ENCODE peak calls at places on chromosomes 4 and X, in six cellular contexts. One of them, this sample, is unnamed.

GRCh38 chrX:30039768-30040167 is 175.6 kb upstream of the MAGEB2 start:
- DNase-seq in HCT116: no peak
- DNase-seq in fibroblast of lung: peak
- DNase-seq in GM23248: no peak
- DNase-seq in endothelial cell of umbilical vein: no peak
- DNase-seq in H1: no peak
- DNase-seq in this sample: no peak

GRCh38 chr4:99947608-99948007 is 1.2 kb upstream of the DNAJB14 start:
- DNase-seq in H1: no peak
- DNase-seq in GM23248: peak
- DNase-seq in HCT116: no peak
- DNase-seq in fibroblast of lung: no peak
- DNase-seq in endothelial cell of umbilical vein: no peak
- DNase-seq in this sample: no peak

GRCh38 chrX:3638280-3638873 is 75.1 kb downstream of the PRKX start:
- DNase-seq in H1: no peak
- DNase-seq in HCT116: peak
- DNase-seq in fibroblast of lung: peak
- DNase-seq in GM23248: peak
- DNase-seq in endothelial cell of umbilical vein: peak
- DNase-seq in this sample: peak

GRCh38 chrX:140510306-140510676 is 5.4 kb upstream of the SOX3 start:
- DNase-seq in H1: no peak
- DNase-seq in GM23248: no peak
- DNase-seq in HCT116: no peak
- DNase-seq in fibroblast of lung: no peak
- DNase-seq in endothelial cell of umbilical vein: no peak
- DNase-seq in this sample: no peak

GRCh38 chr4:1408418-1408817 is 2.2 kb upstream of the NKX1-1 start:
- DNase-seq in fibroblast of lung: no peak
- DNase-seq in endothelial cell of umbilical vein: no peak
- DNase-seq in HCT116: no peak
- DNase-seq in H1: no peak
- DNase-seq in GM23248: no peak
- DNase-seq in this sample: no peak

GRCh38 chrX:38095971-38096529 is 89.7 kb downstream of the SYTL5 start:
- DNase-seq in GM23248: peak
- DNase-seq in H1: no peak
- DNase-seq in endothelial cell of umbilical vein: peak
- DNase-seq in fibroblast of lung: peak
- DNase-seq in HCT116: peak
- DNase-seq in this sample: no peak

GRCh38 chr4:189592905-189593304 is 347.8 kb upstream of the FRG1 start:
- DNase-seq in HCT116: no peak
- DNase-seq in endothelial cell of umbilical vein: no peak
- DNase-seq in GM23248: no peak
- DNase-seq in H1: no peak
- DNase-seq in fibroblast of lung: no peak
- DNase-seq in this sample: no peak

GRCh38 chr4:94665500-94666398 is 92.0 kb upstream of the BMPR1B start:
- DNase-seq in fibroblast of lung: no peak
- DNase-seq in GM23248: no peak
- DNase-seq in H1: no peak
- DNase-seq in HCT116: no peak
- DNase-seq in endothelial cell of umbilical vein: no peak
- DNase-seq in this sample: no peak

GRCh38 chr4:23789765-23790164 is 100.1 kb downstream of the PPARGC1A start:
- DNase-seq in HCT116: no peak
- DNase-seq in fibroblast of lung: peak
- DNase-seq in GM23248: peak
- DNase-seq in H1: no peak
- DNase-seq in endothelial cell of umbilical vein: no peak
- DNase-seq in this sample: no peak

GRCh38 chrX:153687121-153688039 is at the start of gene SLC6A8:
- DNase-seq in GM23248: peak
- DNase-seq in HCT116: peak
- DNase-seq in endothelial cell of umbilical vein: peak
- DNase-seq in H1: no peak
- DNase-seq in fibroblast of lung: peak
- DNase-seq in this sample: no peak

GRCh38 chr4:175346381-175346780 is 428.2 kb downstream of the ADAM29 start:
- DNase-seq in endothelial cell of umbilical vein: no peak
- DNase-seq in H1: no peak
- DNase-seq in GM23248: no peak
- DNase-seq in fibroblast of lung: no peak
- DNase-seq in HCT116: no peak
- DNase-seq in this sample: no peak

GRCh38 chrX:67893931-67894330 is 350.1 kb downstream of the AR start:
- DNase-seq in endothelial cell of umbilical vein: no peak
- DNase-seq in fibroblast of lung: peak
- DNase-seq in HCT116: no peak
- DNase-seq in H1: no peak
- DNase-seq in GM23248: peak
- DNase-seq in this sample: no peak

GRCh38 chr4:14115106-14115505 is 487.6 kb upstream of the BOD1L1 start:
- DNase-seq in GM23248: no peak
- DNase-seq in fibroblast of lung: no peak
- DNase-seq in HCT116: no peak
- DNase-seq in H1: peak
- DNase-seq in endothelial cell of umbilical vein: no peak
- DNase-seq in this sample: no peak

GRCh38 chr4:73734405-73735070 is 5.8 kb upstream of the CXCL8 start:
- DNase-seq in GM23248: peak
- DNase-seq in endothelial cell of umbilical vein: peak
- DNase-seq in fibroblast of lung: peak
- DNase-seq in HCT116: no peak
- DNase-seq in H1: no peak
- DNase-seq in this sample: no peak

GRCh38 chr4:20364969-20365368 is 113.3 kb downstream of the SLIT2 start:
- DNase-seq in HCT116: no peak
- DNase-seq in H1: no peak
- DNase-seq in fibroblast of lung: no peak
- DNase-seq in endothelial cell of umbilical vein: no peak
- DNase-seq in GM23248: no peak
- DNase-seq in this sample: no peak

GRCh38 chrX:129495941-129496340 is 27.3 kb downstream of the SMARCA1 start:
- DNase-seq in H1: no peak
- DNase-seq in GM23248: peak
- DNase-seq in endothelial cell of umbilical vein: no peak
- DNase-seq in HCT116: no peak
- DNase-seq in fibroblast of lung: peak
- DNase-seq in this sample: no peak
- H3K9ac ChIP-seq in H1: no peak
- H3K9ac ChIP-seq in GM23248: no peak
- H3K9ac ChIP-seq in endothelial cell of umbilical vein: no peak
- H3K9ac ChIP-seq in HCT116: no peak
- H3K9ac ChIP-seq in fibroblast of lung: no peak
- H3K9ac ChIP-seq in this sample: no peak

DNA sequence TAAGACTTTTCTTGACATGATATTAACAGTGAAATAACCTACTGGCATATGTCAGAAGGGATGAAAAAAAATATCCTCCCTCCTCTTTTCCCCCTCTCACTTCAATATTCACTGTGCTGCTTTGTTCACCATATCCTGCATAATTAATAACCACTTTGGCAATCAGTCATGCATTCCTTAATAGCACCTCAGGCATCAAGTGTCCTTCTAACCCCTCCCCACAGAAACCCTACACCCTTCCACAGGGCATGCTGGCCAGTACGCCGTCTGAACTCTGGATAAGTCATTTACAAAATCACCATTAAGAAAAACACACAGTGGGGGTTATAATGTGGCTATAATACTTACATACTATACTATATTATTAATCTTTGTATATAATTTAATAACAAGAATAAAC is 165.9 kb downstream of the PDGFC start:
- DNase-seq in HCT116: no peak
- DNase-seq in endothelial cell of umbilical vein: no peak
- DNase-seq in fibroblast of lung: peak
- DNase-seq in H1: no peak
- DNase-seq in GM23248: no peak
- DNase-seq in this sample: no peak
- TF ChIP-seq EZH2 in HCT116: no peak
- TF ChIP-seq EZH2 in endothelial cell of umbilical vein: no peak
- TF ChIP-seq EZH2 in fibroblast of lung: no peak
- TF ChIP-seq EZH2 in H1: no peak
- TF ChIP-seq EZH2 in GM23248: no peak
- TF ChIP-seq EZH2 in this sample: no peak

DNA sequence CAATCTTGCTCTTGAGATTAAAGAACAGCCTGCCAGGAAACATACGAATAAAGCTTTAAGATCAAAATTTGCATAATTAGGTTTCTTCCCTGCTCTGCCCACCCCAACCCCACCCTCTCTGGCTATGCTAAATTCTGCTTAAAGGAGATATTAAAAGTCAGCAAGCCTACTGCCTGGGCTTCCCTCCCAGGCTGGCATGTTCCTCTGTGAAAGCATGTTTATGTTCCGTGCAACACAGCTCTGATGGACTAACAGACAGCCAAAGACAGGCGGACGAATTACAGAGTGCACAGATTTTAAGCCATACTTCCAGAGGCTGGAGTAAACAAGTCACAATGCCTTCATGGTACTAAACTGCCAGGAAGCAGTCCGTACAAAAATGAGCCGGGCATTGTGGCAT is 28.4 kb downstream of the CD99L2 start:
- DNase-seq in endothelial cell of umbilical vein: no peak
- DNase-seq in H1: no peak
- DNase-seq in fibroblast of lung: no peak
- DNase-seq in GM23248: peak
- DNase-seq in HCT116: no peak
- DNase-seq in this sample: no peak
- H3K4me3 ChIP-seq in endothelial cell of umbilical vein: no peak
- H3K4me3 ChIP-seq in H1: no peak
- H3K4me3 ChIP-seq in fibroblast of lung: no peak
- H3K4me3 ChIP-seq in GM23248: no peak
- H3K4me3 ChIP-seq in HCT116: no peak
- H3K4me3 ChIP-seq in this sample: no peak

DNA sequence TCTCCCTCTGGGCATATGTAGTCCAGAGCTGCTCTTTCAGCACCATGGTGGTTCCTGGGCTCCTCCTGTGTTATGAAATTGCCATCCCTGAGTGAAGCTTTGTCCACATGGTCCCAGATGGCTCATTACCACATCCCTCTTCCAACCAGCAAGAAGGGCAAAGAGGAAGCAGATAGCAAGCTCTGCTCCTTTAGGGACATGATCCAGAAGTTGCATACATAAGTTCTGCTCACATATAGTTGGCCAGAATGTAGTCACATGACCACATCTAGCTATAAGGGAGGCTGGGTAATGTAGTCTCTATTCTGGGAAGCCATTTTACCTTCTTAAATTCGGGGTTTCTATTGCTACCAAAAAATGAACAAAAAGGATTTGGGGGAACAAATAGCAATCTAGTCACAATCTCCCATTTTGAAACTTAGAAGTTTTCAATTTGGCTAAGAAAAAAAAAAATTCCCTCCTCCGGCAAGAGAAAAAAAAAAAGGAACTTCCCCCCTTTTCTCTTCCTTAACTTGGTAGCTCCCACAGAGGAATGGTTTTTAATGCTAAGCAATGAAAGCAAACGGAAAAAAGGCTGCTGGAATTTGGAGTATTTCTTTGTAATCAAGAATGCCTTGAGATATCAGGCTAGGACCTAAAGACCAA is 88.2 kb upstream of the USP9X start:
- DNase-seq in H1: no peak
- DNase-seq in fibroblast of lung: peak
- DNase-seq in GM23248: peak
- DNase-seq in HCT116: peak
- DNase-seq in endothelial cell of umbilical vein: peak
- DNase-seq in this sample: peak
- H3K9ac ChIP-seq in H1: no peak
- H3K9ac ChIP-seq in fibroblast of lung: no peak
- H3K9ac ChIP-seq in GM23248: peak
- H3K9ac ChIP-seq in HCT116: no peak
- H3K9ac ChIP-seq in endothelial cell of umbilical vein: peak
- H3K9ac ChIP-seq in this sample: peak

GRCh38 chr4:129481107-129481506 is 385.2 kb downstream of the C4orf33 start:
- DNase-seq in GM23248: no peak
- DNase-seq in HCT116: no peak
- DNase-seq in H1: no peak
- DNase-seq in endothelial cell of umbilical vein: no peak
- DNase-seq in fibroblast of lung: no peak
- DNase-seq in this sample: no peak
- TF ChIP-seq EZH2 in GM23248: no peak
- TF ChIP-seq EZH2 in HCT116: no peak
- TF ChIP-seq EZH2 in H1: no peak
- TF ChIP-seq EZH2 in endothelial cell of umbilical vein: no peak
- TF ChIP-seq EZH2 in fibroblast of lung: no peak
- TF ChIP-seq EZH2 in this sample: no peak

GRCh38 chr4:153530996-153531375 is 64.8 kb downstream of the TMEM131L start:
- DNase-seq in fibroblast of lung: no peak
- DNase-seq in HCT116: no peak
- DNase-seq in H1: no peak
- DNase-seq in endothelial cell of umbilical vein: no peak
- DNase-seq in GM23248: no peak
- DNase-seq in this sample: no peak

GRCh38 chr4:153527690-153528089 is 61.5 kb downstream of the TMEM131L start:
- DNase-seq in GM23248: no peak
- DNase-seq in fibroblast of lung: no peak
- DNase-seq in H1: no peak
- DNase-seq in HCT116: no peak
- DNase-seq in endothelial cell of umbilical vein: no peak
- DNase-seq in this sample: no peak

GRCh38 chr4:153530284-153530995 is 64.3 kb downstream of the TMEM131L start:
- DNase-seq in H1: no peak
- DNase-seq in GM23248: no peak
- DNase-seq in HCT116: no peak
- DNase-seq in endothelial cell of umbilical vein: peak
- DNase-seq in fibroblast of lung: no peak
- DNase-seq in this sample: no peak

GRCh38 chr4:153529646-153530045 is 63.5 kb downstream of the TMEM131L start:
- DNase-seq in HCT116: no peak
- DNase-seq in fibroblast of lung: no peak
- DNase-seq in endothelial cell of umbilical vein: no peak
- DNase-seq in H1: no peak
- DNase-seq in GM23248: peak
- DNase-seq in this sample: no peak

GRCh38 chr4:153528705-153529493 is 62.7 kb downstream of the TMEM131L start:
- DNase-seq in HCT116: no peak
- DNase-seq in endothelial cell of umbilical vein: no peak
- DNase-seq in fibroblast of lung: no peak
- DNase-seq in GM23248: no peak
- DNase-seq in H1: no peak
- DNase-seq in this sample: no peak
- H3K4me3 ChIP-seq in HCT116: no peak
- H3K4me3 ChIP-seq in endothelial cell of umbilical vein: no peak
- H3K4me3 ChIP-seq in fibroblast of lung: no peak
- H3K4me3 ChIP-seq in GM23248: no peak
- H3K4me3 ChIP-seq in H1: no peak
- H3K4me3 ChIP-seq in this sample: no peak